ENCODE peak calls at places on chromosomes 2 and 18, in nine cellular contexts. One of them, this sample, is unnamed. For H3K4me1, the result is how much of the 10 kb centered on the place peaks cover.

GRCh38 chr2:38997784-38998183 is 108.1 kb downstream of the ARHGEF33 start:
- DNase-seq in transverse colon: no peak
- DNase-seq in HepG2: peak
- DNase-seq in SK-N-SH: no peak
- DNase-seq in Panc1: no peak
- DNase-seq in stomach: no peak
- DNase-seq in breast epithelium: no peak
- DNase-seq in spleen: no peak
- DNase-seq in sigmoid colon: no peak
- DNase-seq in this sample: peak

GRCh38 chr18:5542393-5543035 is 1.3 kb downstream of the EPB41L3 start:
- DNase-seq in transverse colon: peak
- DNase-seq in HepG2: no peak
- DNase-seq in SK-N-SH: peak
- DNase-seq in Panc1: no peak
- DNase-seq in stomach: no peak
- DNase-seq in breast epithelium: no peak
- DNase-seq in spleen: peak
- DNase-seq in sigmoid colon: peak
- DNase-seq in this sample: no peak

GRCh38 chr2:88006912-88007439 is 9.4 kb downstream of the RNU2-63P start:
- DNase-seq in transverse colon: no peak
- DNase-seq in HepG2: no peak
- DNase-seq in SK-N-SH: no peak
- DNase-seq in Panc1: no peak
- DNase-seq in stomach: no peak
- DNase-seq in breast epithelium: no peak
- DNase-seq in spleen: no peak
- DNase-seq in sigmoid colon: no peak
- DNase-seq in this sample: no peak

GRCh38 chr2:172106128-172106961 is 3.6 kb upstream of the DLX2 start:
- DNase-seq in transverse colon: no peak
- DNase-seq in HepG2: peak
- DNase-seq in SK-N-SH: peak
- DNase-seq in Panc1: no peak
- DNase-seq in stomach: no peak
- DNase-seq in breast epithelium: no peak
- DNase-seq in spleen: peak
- DNase-seq in sigmoid colon: no peak
- DNase-seq in this sample: no peak

GRCh38 chr2:48339451-48339850 is 190.5 kb upstream of the STON1 start:
- DNase-seq in transverse colon: no peak
- DNase-seq in HepG2: no peak
- DNase-seq in SK-N-SH: no peak
- DNase-seq in Panc1: no peak
- DNase-seq in stomach: no peak
- DNase-seq in breast epithelium: no peak
- DNase-seq in spleen: no peak
- DNase-seq in sigmoid colon: no peak
- DNase-seq in this sample: no peak

GRCh38 chr2:191637182-191638078 is 40.5 kb upstream of the NABP1 start:
- DNase-seq in transverse colon: no peak
- DNase-seq in HepG2: peak
- DNase-seq in SK-N-SH: no peak
- DNase-seq in Panc1: peak
- DNase-seq in stomach: no peak
- DNase-seq in breast epithelium: no peak
- DNase-seq in spleen: no peak
- DNase-seq in sigmoid colon: no peak
- DNase-seq in this sample: no peak

GRCh38 chr18:3397031-3397750 is 52.8 kb upstream of the TGIF1 start:
- DNase-seq in transverse colon: no peak
- DNase-seq in HepG2: no peak
- DNase-seq in SK-N-SH: no peak
- DNase-seq in Panc1: no peak
- DNase-seq in stomach: no peak
- DNase-seq in breast epithelium: no peak
- DNase-seq in spleen: no peak
- DNase-seq in sigmoid colon: no peak
- DNase-seq in this sample: no peak

GRCh38 chr18:5972298-5972697 is 77.0 kb upstream of the TMEM200C start:
- DNase-seq in transverse colon: no peak
- DNase-seq in HepG2: no peak
- DNase-seq in SK-N-SH: no peak
- DNase-seq in Panc1: no peak
- DNase-seq in stomach: no peak
- DNase-seq in breast epithelium: no peak
- DNase-seq in spleen: no peak
- DNase-seq in sigmoid colon: no peak
- DNase-seq in this sample: no peak

GRCh38 chr2:10286216-10287037 is 16.3 kb upstream of the HPCAL1 start:
- DNase-seq in transverse colon: peak
- DNase-seq in HepG2: no peak
- DNase-seq in SK-N-SH: peak
- DNase-seq in Panc1: no peak
- DNase-seq in stomach: peak
- DNase-seq in breast epithelium: peak
- DNase-seq in spleen: peak
- DNase-seq in sigmoid colon: no peak
- DNase-seq in this sample: peak

GRCh38 chr2:212385241-212385640 is 153.4 kb downstream of the ERBB4 start:
- DNase-seq in transverse colon: no peak
- DNase-seq in HepG2: no peak
- DNase-seq in SK-N-SH: no peak
- DNase-seq in Panc1: no peak
- DNase-seq in stomach: no peak
- DNase-seq in breast epithelium: no peak
- DNase-seq in spleen: no peak
- DNase-seq in sigmoid colon: no peak
- DNase-seq in this sample: no peak

GRCh38 chr2:6008186-6008585 is 316.0 kb downstream of the SOX11 start:
- DNase-seq in transverse colon: no peak
- DNase-seq in HepG2: no peak
- DNase-seq in SK-N-SH: no peak
- DNase-seq in Panc1: no peak
- DNase-seq in stomach: no peak
- DNase-seq in breast epithelium: no peak
- DNase-seq in spleen: no peak
- DNase-seq in sigmoid colon: no peak
- DNase-seq in this sample: no peak

GRCh38 chr2:197136452-197136851 is 174.1 kb downstream of the ANKRD44 start:
- DNase-seq in transverse colon: no peak
- DNase-seq in HepG2: no peak
- DNase-seq in SK-N-SH: no peak
- DNase-seq in Panc1: no peak
- DNase-seq in stomach: no peak
- DNase-seq in breast epithelium: no peak
- DNase-seq in spleen: no peak
- DNase-seq in sigmoid colon: no peak
- DNase-seq in this sample: no peak

GRCh38 chr18:48917579-48918101 is 33.1 kb downstream of the SMAD7 start:
- DNase-seq in transverse colon: no peak
- DNase-seq in HepG2: no peak
- DNase-seq in SK-N-SH: no peak
- DNase-seq in Panc1: no peak
- DNase-seq in stomach: no peak
- DNase-seq in breast epithelium: no peak
- DNase-seq in spleen: no peak
- DNase-seq in sigmoid colon: peak
- DNase-seq in this sample: no peak

GRCh38 chr2:15864176-15864769 is 76.1 kb upstream of the MYCN start:
- DNase-seq in transverse colon: no peak
- DNase-seq in HepG2: no peak
- DNase-seq in SK-N-SH: no peak
- DNase-seq in Panc1: no peak
- DNase-seq in stomach: no peak
- DNase-seq in breast epithelium: no peak
- DNase-seq in spleen: no peak
- DNase-seq in sigmoid colon: no peak
- DNase-seq in this sample: no peak

GRCh38 chr2:187165936-187166335 is 282.1 kb downstream of the CALCRL start:
- DNase-seq in transverse colon: no peak
- DNase-seq in HepG2: no peak
- DNase-seq in SK-N-SH: no peak
- DNase-seq in Panc1: no peak
- DNase-seq in stomach: no peak
- DNase-seq in breast epithelium: no peak
- DNase-seq in spleen: no peak
- DNase-seq in sigmoid colon: no peak
- DNase-seq in this sample: no peak

GRCh38 chr2:263022-263738 is 652 bp downstream of the SH3YL1 start:
- DNase-seq in transverse colon: peak
- DNase-seq in HepG2: no peak
- DNase-seq in SK-N-SH: no peak
- DNase-seq in Panc1: no peak
- DNase-seq in stomach: no peak
- DNase-seq in breast epithelium: no peak
- DNase-seq in spleen: peak
- DNase-seq in sigmoid colon: no peak
- DNase-seq in this sample: peak

GRCh38 chr2:174236429-174236828 is 11.9 kb downstream of the OLA1 start:
- DNase-seq in transverse colon: no peak
- DNase-seq in HepG2: no peak
- DNase-seq in SK-N-SH: no peak
- DNase-seq in Panc1: no peak
- DNase-seq in stomach: no peak
- DNase-seq in breast epithelium: no peak
- DNase-seq in spleen: no peak
- DNase-seq in sigmoid colon: no peak
- DNase-seq in this sample: no peak

GRCh38 chr2:174235680-174236079 is 12.7 kb downstream of the OLA1 start:
- DNase-seq in transverse colon: no peak
- DNase-seq in HepG2: no peak
- DNase-seq in SK-N-SH: no peak
- DNase-seq in Panc1: no peak
- DNase-seq in stomach: no peak
- DNase-seq in breast epithelium: no peak
- DNase-seq in spleen: no peak
- DNase-seq in sigmoid colon: no peak
- DNase-seq in this sample: no peak

GRCh38 chr2:174233771-174234275 is 14.5 kb downstream of the OLA1 start:
- DNase-seq in transverse colon: no peak
- DNase-seq in HepG2: peak
- DNase-seq in SK-N-SH: no peak
- DNase-seq in Panc1: no peak
- DNase-seq in stomach: no peak
- DNase-seq in breast epithelium: no peak
- DNase-seq in spleen: no peak
- DNase-seq in sigmoid colon: no peak
- DNase-seq in this sample: no peak
- TF ChIP-seq POLR2AphosphoS5 in transverse colon: no peak
- TF ChIP-seq POLR2AphosphoS5 in HepG2: no peak
- TF ChIP-seq POLR2AphosphoS5 in SK-N-SH: no peak
- TF ChIP-seq POLR2AphosphoS5 in Panc1: no peak
- TF ChIP-seq POLR2AphosphoS5 in stomach: no peak
- TF ChIP-seq POLR2AphosphoS5 in breast epithelium: no peak
- TF ChIP-seq POLR2AphosphoS5 in spleen: no peak
- TF ChIP-seq POLR2AphosphoS5 in sigmoid colon: no peak
- TF ChIP-seq POLR2AphosphoS5 in this sample: no peak

DNA sequence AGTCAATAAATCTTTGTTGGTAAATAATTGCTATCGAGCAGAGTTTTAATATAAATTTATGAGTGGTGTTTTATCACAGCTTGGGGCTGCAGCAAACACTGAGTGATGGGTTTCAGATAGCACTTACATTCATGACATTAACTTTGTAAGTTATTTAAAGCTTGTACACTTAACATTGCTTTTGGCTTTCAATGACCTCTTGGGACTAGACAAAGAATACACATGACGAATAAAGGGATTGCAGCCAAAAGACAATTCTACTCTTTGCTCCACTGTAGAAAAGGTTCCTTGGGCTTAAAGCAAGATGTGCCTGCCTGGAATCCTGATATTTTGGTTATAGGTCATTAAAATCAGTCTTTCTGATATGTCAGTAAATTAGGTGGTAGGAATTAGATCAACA is 299.5 kb downstream of the GBX2 start:
- DNase-seq in transverse colon: no peak
- DNase-seq in HepG2: no peak
- DNase-seq in SK-N-SH: no peak
- DNase-seq in Panc1: no peak
- DNase-seq in stomach: no peak
- DNase-seq in breast epithelium: no peak
- DNase-seq in spleen: no peak
- DNase-seq in sigmoid colon: no peak
- DNase-seq in this sample: no peak
- H3K4me1 ChIP-seq in transverse colon: under half
- H3K4me1 ChIP-seq in HepG2: under half
- H3K4me1 ChIP-seq in SK-N-SH: under half
- H3K4me1 ChIP-seq in Panc1: under half
- H3K4me1 ChIP-seq in stomach: under half
- H3K4me1 ChIP-seq in breast epithelium: under half
- H3K4me1 ChIP-seq in spleen: under half
- H3K4me1 ChIP-seq in sigmoid colon: under half
- H3K4me1 ChIP-seq in this sample: under half

DNA sequence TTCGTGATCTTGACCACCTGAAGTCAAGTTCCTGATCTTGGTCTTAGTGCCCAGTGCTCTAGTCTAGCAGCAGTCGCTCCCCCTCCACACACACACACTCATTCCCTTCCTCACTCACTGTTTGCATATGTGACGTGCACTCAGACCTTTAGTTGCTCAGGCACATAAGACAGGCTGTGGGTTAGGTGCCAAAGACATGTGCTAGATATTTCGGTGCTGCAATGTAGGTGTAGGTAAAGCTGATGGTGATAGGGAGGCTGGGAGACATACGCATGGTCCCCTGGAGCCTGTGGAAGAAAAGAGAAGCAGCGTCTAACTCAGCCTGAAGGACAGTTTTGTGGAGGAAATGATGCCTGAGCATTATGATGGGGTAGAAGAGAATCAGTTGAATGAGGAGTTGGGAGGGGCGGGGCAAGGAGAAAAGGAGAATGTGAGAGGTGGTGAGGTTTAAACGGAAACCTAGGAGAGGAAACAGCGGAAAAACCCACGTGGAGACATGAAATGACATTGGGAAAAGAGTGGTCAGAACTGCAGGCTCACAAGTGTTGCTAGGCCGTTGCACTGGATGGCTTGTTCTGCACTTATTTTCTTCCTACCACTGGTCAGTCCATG is 3.9 kb downstream of the TTC39C start:
- DNase-seq in transverse colon: no peak
- DNase-seq in HepG2: no peak
- DNase-seq in SK-N-SH: no peak
- DNase-seq in Panc1: no peak
- DNase-seq in stomach: no peak
- DNase-seq in breast epithelium: no peak
- DNase-seq in spleen: no peak
- DNase-seq in sigmoid colon: no peak
- DNase-seq in this sample: no peak
- TF ChIP-seq POLR2AphosphoS5 in transverse colon: no peak
- TF ChIP-seq POLR2AphosphoS5 in HepG2: no peak
- TF ChIP-seq POLR2AphosphoS5 in SK-N-SH: no peak
- TF ChIP-seq POLR2AphosphoS5 in Panc1: no peak
- TF ChIP-seq POLR2AphosphoS5 in stomach: no peak
- TF ChIP-seq POLR2AphosphoS5 in breast epithelium: no peak
- TF ChIP-seq POLR2AphosphoS5 in spleen: no peak
- TF ChIP-seq POLR2AphosphoS5 in sigmoid colon: no peak
- TF ChIP-seq POLR2AphosphoS5 in this sample: no peak

DNA sequence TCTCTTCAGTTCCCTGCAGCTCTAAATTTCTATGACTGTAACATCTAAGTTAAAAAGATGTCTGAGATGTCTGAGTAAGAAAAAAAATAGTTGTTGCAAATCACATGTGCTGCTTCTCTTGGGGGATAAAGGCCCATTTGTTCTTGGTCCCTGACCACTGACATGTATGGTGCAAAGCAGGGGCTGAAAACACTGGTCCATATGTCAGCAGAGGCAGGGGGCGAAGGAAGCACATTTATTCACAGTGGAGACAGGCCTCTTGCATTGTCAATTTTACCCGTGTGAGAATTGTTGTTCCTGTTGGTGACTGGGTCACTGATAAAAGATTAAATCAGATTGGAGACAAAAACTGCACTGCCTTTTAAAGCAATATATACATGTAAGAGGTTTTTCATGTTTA is 38.7 kb downstream of the PRKCE start:
- DNase-seq in transverse colon: no peak
- DNase-seq in HepG2: no peak
- DNase-seq in SK-N-SH: no peak
- DNase-seq in Panc1: no peak
- DNase-seq in stomach: no peak
- DNase-seq in breast epithelium: no peak
- DNase-seq in spleen: no peak
- DNase-seq in sigmoid colon: no peak
- DNase-seq in this sample: no peak
- H3K4me1 ChIP-seq in transverse colon: under half
- H3K4me1 ChIP-seq in HepG2: under half
- H3K4me1 ChIP-seq in SK-N-SH: under half
- H3K4me1 ChIP-seq in Panc1: under half
- H3K4me1 ChIP-seq in stomach: under half
- H3K4me1 ChIP-seq in breast epithelium: under half
- H3K4me1 ChIP-seq in spleen: under half
- H3K4me1 ChIP-seq in sigmoid colon: under half
- H3K4me1 ChIP-seq in this sample: under half

This sample was measured in upper lobe of left lung.